ENCODE peak calls at places on chromosome 21, in five cellular contexts. E is central memory CD4-positive, alpha-beta T cell; Z is NCI-H1105 treated with DMSO at 0.1 percent for 48 hours; J is activated CD4-positive, alpha-beta T cell treated with anti-CD3 and anti-CD28 coated beads, Interleukin-2, amount 10 ng/mL, durations not matched to agents 7 days and 5 days; D is M059J. L is an unnamed sample.

GRCh38 chr21:20802631-20803260 is 195.5 kb upstream of the NCAM2 start:
- DNase-seq in E (no peak), Z (no peak), J (no peak), D (no peak), L (no peak)

GRCh38 chr21:32529679-32530078 is 55.6 kb downstream of the TCP10L start:
- DNase-seq in E (no peak), Z (no peak), J (no peak), D (no peak), L (no peak)

GRCh38 chr21:31877558-31877957 is 4.7 kb downstream of the HUNK start:
- DNase-seq in E (no peak), Z (no peak), J (no peak), D (no peak), L (no peak)

GRCh38 chr21:27636671-27637070 is 669.8 kb upstream of the ADAMTS5 start:
- DNase-seq in E (no peak), Z (no peak), J (no peak), D (no peak), L (no peak)

GRCh38 chr21:40254540-40255455 is 387.6 kb downstream of the PCP4 start:
- DNase-seq in E (no peak), Z (no peak), J (no peak), D (peak), L (no peak)

GRCh38 chr21:31577280-31577679 is 82.2 kb upstream of the SOD1 start:
- DNase-seq in E (no peak), Z (no peak), J (no peak), D (no peak), L (no peak)

GRCh38 chr21:17829472-17829871 is 10.3 kb upstream of the C21orf91 start:
- DNase-seq in E (no peak), Z (no peak), J (no peak), D (peak), L (no peak)

GRCh38 chr21:35229290-35229689 is 180.2 kb upstream of the RUNX1 start:
- DNase-seq in E (no peak), Z (no peak), J (no peak), D (no peak), L (no peak)

GRCh38 chr21:26117324-26117971 is 53.1 kb downstream of the APP start:
- DNase-seq in E (no peak), Z (no peak), J (no peak), D (no peak), L (no peak)

GRCh38 chr21:36035381-36035791 is 24.9 kb downstream of the SETD4 start:
- DNase-seq in E (no peak), Z (peak), J (no peak), D (peak), L (no peak)

GRCh38 chr21:36103434-36103833 is 31.4 kb upstream of the CBR3 start:
- DNase-seq in E (no peak), Z (no peak), J (no peak), D (peak), L (no peak)

GRCh38 chr21:42262826-42263225 is 43.9 kb downstream of the ABCG1 start:
- DNase-seq in E (no peak), Z (no peak), J (no peak), D (peak), L (no peak)

GRCh38 chr21:41816583-41817165 is 49.8 kb upstream of the RIPK4 start:
- DNase-seq in E (peak), Z (peak), J (peak), D (peak), L (peak)

GRCh38 chr21:25421327-25422028 is 185.8 kb downstream of the MRPL39 start:
- DNase-seq in E (peak), Z (peak), J (peak), D (peak), L (peak)

GRCh38 chr21:42012344-42012743 is 2.2 kb upstream of the ZBTB21 start:
- DNase-seq in E (no peak), Z (no peak), J (no peak), D (no peak), L (no peak)

GRCh38 chr21:42120056-42120903 is 49.2 kb downstream of the UMODL1 start:
- DNase-seq in E (no peak), Z (peak), J (no peak), D (peak), L (no peak)

GRCh38 chr21:36087362-36088138 is 17.7 kb downstream of the CBR1 start:
- DNase-seq in E (no peak), Z (no peak), J (no peak), D (peak), L (no peak)

GRCh38 chr21:34936299-34936698 is 112.8 kb downstream of the RUNX1 start:
- DNase-seq in E (peak), Z (no peak), J (peak), D (no peak), L (peak)

GRCh38 chr21:44666401-44667320 is at the start of gene KRTAP12-2:
- DNase-seq in E (no peak), Z (peak), J (no peak), D (peak), L (no peak)

GRCh38 chr21:31647650-31648049 is 11.8 kb upstream of the SOD1 start:
- DNase-seq in E (no peak), Z (no peak), J (no peak), D (no peak), L (no peak)

GRCh38 chr21:44868707-44869106 is 4.8 kb downstream of the PTTG1IP start:
- DNase-seq in E (no peak), Z (no peak), J (no peak), D (no peak), L (no peak)

GRCh38 chr21:44455524-44456206 is 355 bp downstream of the LRRC3 start:
- DNase-seq in E (no peak), Z (peak), J (peak), D (no peak), L (no peak)

GRCh38 chr21:16079830-16080229 is 350.0 kb downstream of the USP25 start:
- DNase-seq in E (no peak), Z (no peak), J (no peak), D (peak), L (no peak)

GRCh38 chr21:39189857-39190604 is 6.8 kb upstream of the PSMG1 start:
- DNase-seq in E (no peak), Z (no peak), J (no peak), D (no peak), L (no peak)